ENCODE peak calls at places on chromosomes 6 and 20, in nine cellular contexts. O, T, A, Y, P, B, N, X and E are unnamed samples.

GRCh38 chr20:7497985-7498384 is 442.3 kb downstream of the HAO1 start:
- DNase-seq in O (no peak), T (no peak), A (no peak), Y (peak), P (no peak), B (peak), N (no peak), X (no peak), E (no peak)

GRCh38 chr6:13098808-13099570 is 229.3 kb downstream of the TBC1D7 start:
- DNase-seq in O (no peak), T (no peak), A (no peak), Y (no peak), P (no peak), B (no peak), N (no peak), X (no peak), E (no peak)

GRCh38 chr6:42819803-42820508 is 38.1 kb downstream of the BICRAL start:
- DNase-seq in O (no peak), T (no peak), A (no peak), Y (peak), P (no peak), B (peak), N (no peak), X (no peak), E (no peak)

GRCh38 chr20:19937651-19938420 is 79.3 kb upstream of the NAA20 start:
- DNase-seq in O (no peak), T (no peak), A (no peak), Y (no peak), P (no peak), B (no peak), N (no peak), X (no peak), E (no peak)

GRCh38 chr6:8215631-8216030 is 113.3 kb upstream of the EEF1E1 start:
- DNase-seq in O (no peak), T (peak), A (no peak), Y (peak), P (no peak), B (peak), N (no peak), X (no peak), E (no peak)

GRCh38 chr6:130841128-130841728 is 14.0 kb downstream of the SMLR1 start:
- DNase-seq in O (no peak), T (no peak), A (no peak), Y (no peak), P (no peak), B (no peak), N (no peak), X (no peak), E (no peak)

GRCh38 chr20:23266530-23267398 is 83.8 kb upstream of the NXT1 start:
- DNase-seq in O (no peak), T (no peak), A (no peak), Y (no peak), P (no peak), B (no peak), N (peak), X (no peak), E (no peak)

GRCh38 chr20:55143605-55144004 is 668.2 kb downstream of the DOK5 start:
- DNase-seq in O (no peak), T (peak), A (no peak), Y (no peak), P (no peak), B (no peak), N (no peak), X (no peak), E (no peak)

GRCh38 chr6:53717571-53717970 is 52.0 kb upstream of the KLHL31 start:
- DNase-seq in O (no peak), T (no peak), A (no peak), Y (no peak), P (no peak), B (no peak), N (no peak), X (no peak), E (no peak)

GRCh38 chr20:50186151-50186885 is 4.3 kb upstream of the CEBPB start:
- DNase-seq in O (peak), T (peak), A (peak), Y (peak), P (peak), B (peak), N (peak), X (peak), E (peak)

GRCh38 chr6:19864285-19864684 is 27.1 kb downstream of the ID4 start:
- DNase-seq in O (no peak), T (no peak), A (no peak), Y (no peak), P (no peak), B (no peak), N (no peak), X (no peak), E (no peak)

GRCh38 chr6:157685596-157686280 is 137.3 kb upstream of the SNX9 start:
- DNase-seq in O (peak), T (peak), A (no peak), Y (no peak), P (no peak), B (no peak), N (no peak), X (no peak), E (no peak)

GRCh38 chr6:157688275-157688959 is 134.6 kb upstream of the SNX9 start:
- DNase-seq in O (no peak), T (no peak), A (peak), Y (no peak), P (no peak), B (no peak), N (no peak), X (no peak), E (no peak)

GRCh38 chr6:157690441-157691210 is 132.4 kb upstream of the SNX9 start:
- DNase-seq in O (no peak), T (no peak), A (peak), Y (no peak), P (no peak), B (no peak), N (no peak), X (peak), E (no peak)

GRCh38 chr6:157689875-157690274 is 133.2 kb upstream of the SNX9 start:
- DNase-seq in O (no peak), T (no peak), A (peak), Y (no peak), P (no peak), B (no peak), N (no peak), X (peak), E (no peak)

GRCh38 chr6:157688960-157689599 is 134.0 kb upstream of the SNX9 start:
- DNase-seq in O (peak), T (peak), A (peak), Y (no peak), P (peak), B (peak), N (no peak), X (peak), E (no peak)
- H3K4me3 ChIP-seq in O (no peak), T (no peak), A (no peak), Y (no peak), P (no peak), B (no peak), N (no peak), X (no peak), E (no peak)

GRCh38 chr20:63502671-63503172 is 3.8 kb upstream of the EEF1A2 start:
- DNase-seq in O (no peak), T (no peak), A (no peak), Y (no peak), P (no peak), B (no peak), N (no peak), X (no peak), E (no peak)
- TF ChIP-seq CTCF in O (no peak), T (no peak), A (no peak), Y (no peak), P (no peak), B (no peak), N (no peak), X (no peak), E (no peak)

DNA sequence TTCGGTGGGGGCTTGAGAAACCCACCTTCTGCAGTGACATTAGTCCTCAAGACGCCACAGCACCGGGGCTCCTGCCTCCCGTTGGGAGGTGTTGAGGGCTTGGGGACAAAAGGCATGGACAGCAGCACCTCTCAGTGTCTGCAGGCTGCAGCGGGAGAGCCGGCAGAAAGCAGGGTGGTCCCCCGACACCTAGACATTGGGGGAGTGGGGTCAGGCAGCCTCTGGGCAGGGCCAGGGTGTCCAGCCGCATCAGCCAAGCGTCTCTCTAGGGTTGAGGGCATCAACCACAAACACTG is 264.7 kb downstream of the TAF4 start:
- DNase-seq in O (no peak), T (no peak), A (no peak), Y (no peak), P (no peak), B (no peak), N (no peak), X (no peak), E (no peak)
- H3K4me3 ChIP-seq in O (no peak), T (no peak), A (no peak), Y (no peak), P (no peak), B (no peak), N (no peak), X (no peak), E (no peak)

GRCh38 chr20:16902657-16903056 is 154.5 kb downstream of the OTOR start:
- DNase-seq in O (no peak), T (no peak), A (no peak), Y (no peak), P (no peak), B (no peak), N (no peak), X (no peak), E (no peak)

GRCh38 chr20:16904751-16905150 is 156.6 kb downstream of the OTOR start:
- DNase-seq in O (no peak), T (no peak), A (no peak), Y (no peak), P (no peak), B (no peak), N (no peak), X (no peak), E (no peak)
- TF ChIP-seq CTCF in O (peak), T (no peak), A (no peak), Y (no peak), P (no peak), B (no peak), N (no peak), X (no peak), E (peak)

GRCh38 chr6:28589952-28590340 is 64.3 kb downstream of the GPX5 start:
- DNase-seq in O (no peak), T (peak), A (no peak), Y (no peak), P (no peak), B (no peak), N (no peak), X (no peak), E (no peak)
- H3K4me3 ChIP-seq in O (no peak), T (peak), A (no peak), Y (peak), P (no peak), B (peak), N (no peak), X (no peak), E (no peak)

GRCh38 chr6:5175635-5176034 is 85.1 kb downstream of the LYRM4 start:
- DNase-seq in O (no peak), T (no peak), A (no peak), Y (no peak), P (no peak), B (no peak), N (no peak), X (no peak), E (no peak)

GRCh38 chr6:5173862-5174643 is 86.7 kb downstream of the LYRM4 start:
- DNase-seq in O (no peak), T (no peak), A (no peak), Y (peak), P (no peak), B (no peak), N (no peak), X (no peak), E (peak)

GRCh38 chr6:5172057-5172683 is 87.0 kb downstream of the PPP1R3G start:
- DNase-seq in O (peak), T (no peak), A (no peak), Y (no peak), P (no peak), B (no peak), N (no peak), X (no peak), E (no peak)

GRCh38 chr6:5174756-5175155 is 86.0 kb downstream of the LYRM4 start:
- DNase-seq in O (no peak), T (no peak), A (no peak), Y (no peak), P (no peak), B (no peak), N (no peak), X (no peak), E (no peak)

DNA sequence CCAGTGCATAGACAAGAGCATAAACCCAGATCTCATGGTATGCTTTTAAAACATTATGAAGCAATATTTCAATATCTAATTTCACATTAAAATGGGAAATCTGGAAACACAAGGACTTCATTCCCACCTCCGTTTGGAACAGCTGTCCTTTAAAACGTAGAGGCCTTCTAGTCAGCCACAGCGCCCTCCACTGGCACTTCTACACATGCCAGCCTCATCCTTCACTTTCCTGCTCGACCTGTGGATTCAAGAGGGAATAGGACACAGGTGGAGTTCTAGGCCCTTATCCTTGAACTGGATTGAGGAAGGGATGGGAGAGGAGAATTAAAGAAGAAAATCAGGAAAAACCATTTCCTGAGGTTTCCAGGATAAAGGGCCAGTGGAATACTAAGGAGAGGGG is 85.6 kb downstream of the LYRM4 start:
- DNase-seq in O (peak), T (no peak), A (no peak), Y (no peak), P (no peak), B (no peak), N (no peak), X (no peak), E (no peak)
- TF ChIP-seq CTCF in O (peak), T (peak), A (no peak), Y (peak), P (no peak), B (peak), N (no peak), X (peak), E (peak)